ENCODE peak calls at places on chromosomes 16 and 17, in five cellular contexts. Q is Peyer's patch, V is left ventricle myocardium inferior, L is tibial nerve, O is HCT116. I is an unnamed sample.

GRCh38 chr16:73083271-73083670 is 35.3 kb upstream of the ZFHX3 start:
- DNase-seq in Q (no peak), V (no peak), L (no peak), O (no peak), I (no peak)

GRCh38 chr17:1000597-1001490 is 3.9 kb downstream of the TIMM22 start:
- DNase-seq in Q (no peak), V (peak; percentile 56), L (no peak), O (no peak), I (no peak)

GRCh38 chr16:82135844-82136243 is 34.2 kb downstream of the MPHOSPH6 start:
- DNase-seq in Q (no peak), V (no peak), L (no peak), O (no peak), I (no peak)

GRCh38 chr17:61409301-61410099 is 9.9 kb downstream of the TBX2 start:
- DNase-seq in Q (peak; percentile 68), V (no peak), L (no peak), O (peak; percentile 36), I (peak; percentile 67)

GRCh38 chr17:80990921-80991644 is 558 bp upstream of the CHMP6 start:
- DNase-seq in Q (no peak), V (no peak), L (no peak), O (no peak), I (peak; percentile 41)

GRCh38 chr17:29565643-29566472 is 979 bp downstream of the ABHD15 start:
- DNase-seq in Q (peak; percentile 84), V (no peak), L (peak; percentile 24), O (peak; percentile 22), I (peak; percentile 65)

GRCh38 chr16:75420987-75421819 is 12.1 kb downstream of the CFDP1 start:
- DNase-seq in Q (peak; percentile 82), V (peak; percentile 85), L (peak; percentile 35), O (no peak), I (no peak)

GRCh38 chr16:83983491-83983890 is 15.4 kb downstream of the NECAB2 start:
- DNase-seq in Q (no peak), V (no peak), L (no peak), O (no peak), I (no peak)

GRCh38 chr17:8322078-8322477 is 12.0 kb downstream of the ARHGEF15 start:
- DNase-seq in Q (no peak), V (no peak), L (no peak), O (no peak), I (no peak)

GRCh38 chr16:68951991-68952877 is 108.9 kb downstream of the TANGO6 start:
- DNase-seq in Q (no peak), V (no peak), L (no peak), O (peak; percentile 69), I (no peak)

GRCh38 chr17:76597156-76598003 is 11.7 kb upstream of the ST6GALNAC2 start:
- DNase-seq in Q (no peak), V (no peak), L (no peak), O (no peak), I (no peak)

GRCh38 chr16:15915555-15916081 is 27.2 kb upstream of the CEP20 start:
- DNase-seq in Q (peak; percentile 6), V (no peak), L (no peak), O (no peak), I (no peak)

GRCh38 chr17:10626378-10626777 is 30.7 kb downstream of the MYH3 start:
- DNase-seq in Q (no peak), V (no peak), L (no peak), O (no peak), I (no peak)

GRCh38 chr17:73368085-73368631 is 56.4 kb upstream of the CDC42EP4 start:
- DNase-seq in Q (no peak), V (no peak), L (no peak), O (no peak), I (no peak)

GRCh38 chr16:19136549-19137196 is 22.9 kb downstream of the ITPRIPL2 start:
- DNase-seq in Q (no peak), V (no peak), L (no peak), O (no peak), I (no peak)

GRCh38 chr16:15639061-15639568 is 3.8 kb downstream of the MARF1 start:
- DNase-seq in Q (peak; percentile 65), V (no peak), L (no peak), O (no peak), I (no peak)

GRCh38 chr17:79105937-79106336 is 31.3 kb downstream of the ENGASE start:
- DNase-seq in Q (no peak), V (no peak), L (no peak), O (no peak), I (no peak)

GRCh38 chr16:82630688-82631087 is 3.9 kb downstream of the CDH13 start:
- DNase-seq in Q (no peak), V (no peak), L (no peak), O (no peak), I (no peak)

GRCh38 chr16:17101646-17102045 is 369.1 kb downstream of the XYLT1 start:
- DNase-seq in Q (no peak), V (no peak), L (no peak), O (peak; percentile 54), I (peak; percentile 61)

GRCh38 chr16:2857451-2858244 is at the start of gene PRSS22:
- DNase-seq in Q (no peak), V (no peak), L (no peak), O (no peak), I (peak; percentile 93)

GRCh38 chr16:83886199-83886971 is 12.5 kb upstream of the MLYCD start:
- DNase-seq in Q (no peak), V (no peak), L (no peak), O (no peak), I (no peak)

GRCh38 chr17:49038544-49038943 is 41.4 kb downstream of the IGF2BP1 start:
- DNase-seq in Q (no peak), V (no peak), L (no peak), O (no peak), I (no peak)

GRCh38 chr16:61836804-61837398 is 199.3 kb downstream of the CDH8 start:
- DNase-seq in Q (no peak), V (no peak), L (no peak), O (no peak), I (no peak)

GRCh38 chr17:74890554-74890953 is 2.9 kb downstream of the FADS6 start:
- DNase-seq in Q (no peak), V (no peak), L (no peak), O (no peak), I (no peak)

GRCh38 chr17:49016775-49017463 is 19.7 kb downstream of the IGF2BP1 start:
- DNase-seq in Q (no peak), V (no peak), L (no peak), O (peak; percentile 76), I (no peak)

GRCh38 chr17:82871056-82871775 is 31.4 kb upstream of the ZNF750 start:
- DNase-seq in Q (peak; percentile 89), V (no peak), L (no peak), O (no peak), I (no peak)

GRCh38 chr17:74502866-74503265 is 28.4 kb downstream of the CD300LB start:
- DNase-seq in Q (peak; percentile 27), V (no peak), L (no peak), O (no peak), I (no peak)

GRCh38 chr17:61324540-61324868 is 75.1 kb upstream of the TBX2 start:
- DNase-seq in Q (no peak), V (no peak), L (no peak), O (no peak), I (no peak)

GRCh38 chr17:21218101-21218500 is 4.1 kb upstream of the TMEM11 start:
- DNase-seq in Q (no peak), V (no peak), L (no peak), O (no peak), I (no peak)

GRCh38 chr17:72407336-72408121 is 286.7 kb downstream of the SOX9 start:
- DNase-seq in Q (peak; percentile 87), V (peak; percentile 22), L (no peak), O (peak; percentile 87), I (no peak)

GRCh38 chr17:19457830-19458271 is 46.8 kb downstream of the RNF112 start:
- DNase-seq in Q (no peak), V (no peak), L (no peak), O (no peak), I (no peak)

GRCh38 chr17:66934040-66934439 is 30.5 kb upstream of the CACNG4 start:
- DNase-seq in Q (no peak), V (no peak), L (no peak), O (no peak), I (no peak)

GRCh38 chr16:66476328-66477027 is 49.4 kb downstream of the BEAN1 start:
- DNase-seq in Q (peak; percentile 65), V (no peak), L (no peak), O (no peak), I (peak; percentile 51)

GRCh38 chr17:31092475-31093064 is 2.2 kb upstream of the NF1 start:
- DNase-seq in Q (no peak), V (no peak), L (no peak), O (no peak), I (no peak)

GRCh38 chr17:55765472-55765871 is 14.6 kb downstream of the PCTP start:
- DNase-seq in Q (no peak), V (no peak), L (no peak), O (no peak), I (no peak)

GRCh38 chr17:34886831-34887230 is 74.4 kb downstream of the CCT6B start:
- DNase-seq in Q (peak; percentile 10), V (no peak), L (no peak), O (no peak), I (no peak)
- H3K36me3 ChIP-seq in Q (no peaks in the 10 kb centered on the region), V (no peaks in the 10 kb centered on the region), L (no peaks in the 10 kb centered on the region), O (no peaks in the 10 kb centered on the region), I (no peaks in the 10 kb centered on the region)

GRCh38 chr17:45394913-45395568 is 37.6 kb downstream of the ARHGAP27 start:
- DNase-seq in Q (peak; percentile 75), V (peak; percentile 54), L (peak; percentile 20), O (peak; percentile 45), I (peak; percentile 79)
- H3K4me3 ChIP-seq in Q (peak overlapping the region; percentile 20), V (peak overlapping the region; percentile 39), L (peak overlapping the region; percentile 6), O (no peak overlapping the region), I (no peak overlapping the region)

DNA sequence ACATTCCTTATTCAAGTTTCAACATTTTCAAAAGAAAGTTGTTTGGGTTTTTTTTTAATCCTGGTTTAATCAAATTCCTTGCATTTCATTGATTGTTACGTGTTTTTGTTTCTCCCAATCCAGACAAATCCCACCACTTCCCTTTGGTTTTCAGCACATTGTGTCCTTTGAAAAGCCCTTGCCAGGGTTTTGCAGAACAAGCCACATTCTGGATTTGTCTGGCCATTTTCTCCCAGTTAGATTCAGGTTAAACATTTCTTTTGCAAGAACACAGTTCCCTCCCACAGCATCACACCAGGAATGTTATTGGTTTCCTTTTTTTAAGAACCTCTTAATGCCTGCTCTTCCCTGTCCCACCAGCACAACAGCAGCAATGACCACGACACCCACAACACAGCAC is 278.0 kb upstream of the SALL1 start:
- DNase-seq in Q (no peak), V (no peak), L (no peak), O (no peak), I (no peak)
- H3K36me3 ChIP-seq in Q (no peaks in the 10 kb centered on the region), V (no peaks in the 10 kb centered on the region), L (no peaks in the 10 kb centered on the region), O (no peaks in the 10 kb centered on the region), I (no peaks in the 10 kb centered on the region)

DNA sequence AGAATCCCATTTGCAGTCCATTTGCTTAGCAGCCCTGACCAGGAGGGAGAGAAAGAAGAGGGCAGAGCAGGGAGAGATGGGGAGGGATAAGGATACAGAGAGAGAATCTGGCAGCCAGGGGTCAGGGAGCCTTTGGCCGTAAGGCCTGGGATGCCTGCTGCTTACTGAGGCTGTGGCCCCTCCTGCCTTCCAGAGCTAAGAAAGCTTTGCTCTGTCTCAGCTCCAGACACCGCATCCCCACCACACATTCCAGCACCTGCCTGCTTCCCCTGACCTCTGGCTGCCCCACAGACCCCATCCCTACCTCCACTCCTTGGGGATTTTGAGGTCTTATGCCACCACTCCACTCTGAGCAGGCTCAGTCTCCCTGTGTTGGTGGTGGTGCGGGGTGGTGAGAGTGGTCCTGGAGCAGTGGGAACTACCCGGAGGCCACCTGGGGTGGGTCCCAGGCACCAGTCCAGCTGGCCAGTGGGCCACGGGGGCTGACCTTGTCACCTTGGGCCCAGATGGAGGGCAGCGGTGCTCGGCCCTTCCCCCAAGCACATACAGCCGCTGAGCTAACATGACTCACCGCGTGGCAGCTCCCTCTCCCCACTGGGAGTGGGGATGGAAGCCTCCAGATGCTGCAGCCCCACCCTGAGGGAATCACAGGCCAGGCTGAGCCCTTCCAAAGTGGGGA is 58.3 kb downstream of the RAI1 start:
- DNase-seq in Q (no peak), V (no peak), L (no peak), O (no peak), I (no peak)
- H3K4me3 ChIP-seq in Q (no peak overlapping the region), V (no peak overlapping the region), L (no peak overlapping the region), O (no peak overlapping the region), I (no peak overlapping the region)

I was measured in Caco-2.